ENCODE peak calls at places on chromosomes 13 and 19, in eight cellular contexts. One of them, this sample, is unnamed.

GRCh38 chr13:44015133-44015532 is 135.4 kb downstream of the LACC1 start:
- DNase-seq in colonic mucosa: no peak
- DNase-seq in Caco-2: no peak
- DNase-seq in kidney: no peak
- DNase-seq in retinal pigment epithelial cell: no peak
- DNase-seq in cardiac fibroblast: no peak
- DNase-seq in fibroblast of the aortic adventitia: no peak
- DNase-seq in tibial nerve: no peak
- DNase-seq in this sample: no peak

GRCh38 chr13:33536639-33537425 is 251.3 kb upstream of the STARD13 start:
- DNase-seq in Caco-2: no peak
- DNase-seq in fibroblast of the aortic adventitia: no peak
- DNase-seq in retinal pigment epithelial cell: no peak
- DNase-seq in cardiac fibroblast: peak
- DNase-seq in kidney: no peak
- DNase-seq in tibial nerve: no peak
- DNase-seq in colonic mucosa: no peak
- DNase-seq in this sample: peak

GRCh38 chr13:34153428-34154180 is 335.7 kb downstream of the RFC3 start:
- DNase-seq in kidney: no peak
- DNase-seq in fibroblast of the aortic adventitia: no peak
- DNase-seq in retinal pigment epithelial cell: peak
- DNase-seq in Caco-2: no peak
- DNase-seq in colonic mucosa: no peak
- DNase-seq in cardiac fibroblast: no peak
- DNase-seq in tibial nerve: no peak
- DNase-seq in this sample: no peak

GRCh38 chr13:26998265-26998664 is 173.3 kb downstream of the USP12 start:
- DNase-seq in Caco-2: no peak
- DNase-seq in retinal pigment epithelial cell: no peak
- DNase-seq in kidney: no peak
- DNase-seq in cardiac fibroblast: no peak
- DNase-seq in fibroblast of the aortic adventitia: no peak
- DNase-seq in colonic mucosa: no peak
- DNase-seq in tibial nerve: no peak
- DNase-seq in this sample: no peak

GRCh38 chr19:4556574-4557185 is 2.8 kb downstream of the SEMA6B start:
- DNase-seq in fibroblast of the aortic adventitia: no peak
- DNase-seq in colonic mucosa: peak
- DNase-seq in Caco-2: peak
- DNase-seq in tibial nerve: no peak
- DNase-seq in kidney: no peak
- DNase-seq in retinal pigment epithelial cell: no peak
- DNase-seq in cardiac fibroblast: peak
- DNase-seq in this sample: no peak

GRCh38 chr13:103066079-103066880 is at the start of gene SLC10A2:
- DNase-seq in tibial nerve: no peak
- DNase-seq in Caco-2: no peak
- DNase-seq in cardiac fibroblast: no peak
- DNase-seq in colonic mucosa: no peak
- DNase-seq in fibroblast of the aortic adventitia: no peak
- DNase-seq in kidney: no peak
- DNase-seq in retinal pigment epithelial cell: no peak
- DNase-seq in this sample: no peak

GRCh38 chr13:28630864-28631263 is 28.1 kb upstream of the POMP start:
- DNase-seq in Caco-2: no peak
- DNase-seq in colonic mucosa: no peak
- DNase-seq in cardiac fibroblast: no peak
- DNase-seq in fibroblast of the aortic adventitia: no peak
- DNase-seq in retinal pigment epithelial cell: no peak
- DNase-seq in tibial nerve: no peak
- DNase-seq in kidney: no peak
- DNase-seq in this sample: no peak

GRCh38 chr13:113493315-113493951 is 2.9 kb upstream of the DCUN1D2 start:
- DNase-seq in Caco-2: peak
- DNase-seq in cardiac fibroblast: peak
- DNase-seq in colonic mucosa: peak
- DNase-seq in retinal pigment epithelial cell: peak
- DNase-seq in kidney: no peak
- DNase-seq in tibial nerve: no peak
- DNase-seq in fibroblast of the aortic adventitia: peak
- DNase-seq in this sample: peak

GRCh38 chr13:41520699-41521630 is 63.6 kb downstream of the RGCC start:
- DNase-seq in retinal pigment epithelial cell: no peak
- DNase-seq in Caco-2: no peak
- DNase-seq in cardiac fibroblast: no peak
- DNase-seq in colonic mucosa: no peak
- DNase-seq in tibial nerve: no peak
- DNase-seq in fibroblast of the aortic adventitia: no peak
- DNase-seq in kidney: no peak
- DNase-seq in this sample: no peak

GRCh38 chr19:51136891-51137551 is 5.1 kb upstream of the SIGLEC7 start:
- DNase-seq in colonic mucosa: no peak
- DNase-seq in retinal pigment epithelial cell: no peak
- DNase-seq in kidney: no peak
- DNase-seq in cardiac fibroblast: no peak
- DNase-seq in tibial nerve: no peak
- DNase-seq in fibroblast of the aortic adventitia: no peak
- DNase-seq in Caco-2: no peak
- DNase-seq in this sample: no peak

GRCh38 chr19:4916292-4917082 is 7.2 kb downstream of the UHRF1 start:
- DNase-seq in tibial nerve: no peak
- DNase-seq in colonic mucosa: no peak
- DNase-seq in fibroblast of the aortic adventitia: no peak
- DNase-seq in cardiac fibroblast: no peak
- DNase-seq in retinal pigment epithelial cell: no peak
- DNase-seq in kidney: no peak
- DNase-seq in Caco-2: no peak
- DNase-seq in this sample: no peak

GRCh38 chr13:100881291-100881864 is 206.8 kb upstream of the TMTC4 start:
- DNase-seq in colonic mucosa: no peak
- DNase-seq in retinal pigment epithelial cell: no peak
- DNase-seq in fibroblast of the aortic adventitia: no peak
- DNase-seq in cardiac fibroblast: no peak
- DNase-seq in kidney: no peak
- DNase-seq in tibial nerve: no peak
- DNase-seq in Caco-2: no peak
- DNase-seq in this sample: no peak

GRCh38 chr13:102774596-102775375 is 1.2 kb upstream of the TEX30 start:
- DNase-seq in kidney: no peak
- DNase-seq in tibial nerve: no peak
- DNase-seq in colonic mucosa: no peak
- DNase-seq in Caco-2: no peak
- DNase-seq in fibroblast of the aortic adventitia: no peak
- DNase-seq in cardiac fibroblast: no peak
- DNase-seq in retinal pigment epithelial cell: no peak
- DNase-seq in this sample: no peak

GRCh38 chr19:54399189-54399588 is 16.1 kb upstream of the TTYH1 start:
- DNase-seq in kidney: no peak
- DNase-seq in tibial nerve: no peak
- DNase-seq in cardiac fibroblast: no peak
- DNase-seq in fibroblast of the aortic adventitia: no peak
- DNase-seq in Caco-2: no peak
- DNase-seq in retinal pigment epithelial cell: no peak
- DNase-seq in colonic mucosa: no peak
- DNase-seq in this sample: no peak

DNA sequence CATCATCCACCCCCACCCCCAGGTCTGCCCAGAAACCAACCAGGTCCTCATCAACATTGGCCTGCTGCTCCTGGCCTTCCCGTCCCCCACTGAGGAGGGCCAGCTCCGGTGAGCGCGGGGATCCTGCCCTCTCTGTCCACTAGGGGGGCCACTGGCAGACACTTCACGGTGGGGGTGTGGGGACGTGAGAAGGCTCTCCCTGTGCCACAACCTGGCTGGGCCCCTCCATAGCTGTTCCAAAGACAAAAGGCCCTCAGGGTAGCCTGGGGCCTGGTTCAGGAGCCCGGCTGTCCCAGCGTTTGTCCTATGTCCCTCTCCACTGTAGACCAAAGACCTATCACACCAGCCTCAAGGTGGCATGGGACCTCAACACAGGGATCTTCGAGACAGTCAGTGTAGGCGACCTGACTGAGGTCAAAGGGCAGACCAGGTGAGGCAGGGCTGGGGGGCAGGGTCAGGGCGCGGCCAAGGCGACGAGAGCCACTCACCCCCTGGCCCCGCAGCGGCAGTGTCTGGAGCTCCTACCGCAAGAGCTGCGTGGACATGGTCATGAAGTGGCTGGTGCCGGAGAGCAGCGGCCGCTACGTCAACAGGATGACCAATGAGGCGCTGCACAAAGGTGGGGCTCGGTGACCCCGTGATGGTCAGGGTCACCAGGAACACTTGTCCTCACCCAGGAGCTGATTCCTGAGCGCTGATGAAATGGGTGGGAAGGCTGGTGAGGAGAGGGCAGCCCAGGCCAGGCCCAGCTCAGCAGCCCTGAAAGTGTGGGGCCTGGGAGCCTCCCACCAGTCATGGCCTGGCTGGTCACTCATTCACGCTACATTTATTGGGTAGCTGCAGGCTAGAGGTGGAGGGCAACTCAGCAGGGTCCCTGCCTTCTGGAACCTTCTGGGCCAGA is 7.9 kb downstream of the DCAF15 start:
- DNase-seq in kidney: peak
- DNase-seq in fibroblast of the aortic adventitia: no peak
- DNase-seq in Caco-2: peak
- DNase-seq in tibial nerve: no peak
- DNase-seq in colonic mucosa: no peak
- DNase-seq in cardiac fibroblast: no peak
- DNase-seq in retinal pigment epithelial cell: no peak
- DNase-seq in this sample: no peak
- TF ChIP-seq CTCF in kidney: peak
- TF ChIP-seq CTCF in fibroblast of the aortic adventitia: peak
- TF ChIP-seq CTCF in Caco-2: no peak
- TF ChIP-seq CTCF in tibial nerve: no peak
- TF ChIP-seq CTCF in colonic mucosa: no peak
- TF ChIP-seq CTCF in cardiac fibroblast: peak
- TF ChIP-seq CTCF in retinal pigment epithelial cell: peak
- TF ChIP-seq CTCF in this sample: peak

DNA sequence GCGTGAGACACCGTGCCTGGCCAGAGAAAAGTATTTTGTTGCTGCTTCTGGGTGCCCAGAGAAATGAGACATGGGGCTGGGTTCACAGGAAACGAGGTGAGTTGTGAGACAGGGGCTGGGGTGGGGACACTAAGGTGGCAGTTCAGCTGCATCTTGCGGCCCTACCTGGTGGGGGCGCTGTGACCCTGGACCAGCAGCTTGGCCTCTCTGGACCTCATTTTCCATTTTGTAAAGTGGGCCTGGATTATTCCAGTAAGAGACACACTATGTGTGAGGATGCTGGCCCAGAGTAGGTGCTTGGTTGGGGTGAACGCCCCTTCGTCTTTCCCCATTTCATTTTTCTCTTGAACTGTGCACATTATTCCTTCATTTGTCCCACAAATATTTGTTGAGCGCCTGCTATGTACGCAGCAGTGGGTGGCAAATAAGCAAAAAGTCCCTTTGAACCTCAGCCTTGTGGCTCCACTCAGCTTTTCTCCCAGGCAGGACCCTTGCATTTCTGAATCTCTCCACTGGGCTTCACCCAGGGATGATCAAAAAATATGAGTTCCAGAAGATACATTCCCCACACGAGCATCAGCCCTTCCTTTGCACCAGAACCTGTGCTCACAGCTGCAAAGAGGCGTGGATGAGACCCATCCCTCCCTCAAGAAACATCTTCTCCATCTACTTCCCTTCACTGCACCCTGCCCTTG is 26.6 kb upstream of the OR10H1 start:
- DNase-seq in fibroblast of the aortic adventitia: no peak
- DNase-seq in kidney: no peak
- DNase-seq in retinal pigment epithelial cell: no peak
- DNase-seq in Caco-2: no peak
- DNase-seq in cardiac fibroblast: no peak
- DNase-seq in tibial nerve: no peak
- DNase-seq in colonic mucosa: no peak
- DNase-seq in this sample: no peak
- TF ChIP-seq CTCF in fibroblast of the aortic adventitia: no peak
- TF ChIP-seq CTCF in kidney: no peak
- TF ChIP-seq CTCF in retinal pigment epithelial cell: peak
- TF ChIP-seq CTCF in Caco-2: no peak
- TF ChIP-seq CTCF in cardiac fibroblast: no peak
- TF ChIP-seq CTCF in tibial nerve: no peak
- TF ChIP-seq CTCF in colonic mucosa: no peak
- TF ChIP-seq CTCF in this sample: no peak

DNA sequence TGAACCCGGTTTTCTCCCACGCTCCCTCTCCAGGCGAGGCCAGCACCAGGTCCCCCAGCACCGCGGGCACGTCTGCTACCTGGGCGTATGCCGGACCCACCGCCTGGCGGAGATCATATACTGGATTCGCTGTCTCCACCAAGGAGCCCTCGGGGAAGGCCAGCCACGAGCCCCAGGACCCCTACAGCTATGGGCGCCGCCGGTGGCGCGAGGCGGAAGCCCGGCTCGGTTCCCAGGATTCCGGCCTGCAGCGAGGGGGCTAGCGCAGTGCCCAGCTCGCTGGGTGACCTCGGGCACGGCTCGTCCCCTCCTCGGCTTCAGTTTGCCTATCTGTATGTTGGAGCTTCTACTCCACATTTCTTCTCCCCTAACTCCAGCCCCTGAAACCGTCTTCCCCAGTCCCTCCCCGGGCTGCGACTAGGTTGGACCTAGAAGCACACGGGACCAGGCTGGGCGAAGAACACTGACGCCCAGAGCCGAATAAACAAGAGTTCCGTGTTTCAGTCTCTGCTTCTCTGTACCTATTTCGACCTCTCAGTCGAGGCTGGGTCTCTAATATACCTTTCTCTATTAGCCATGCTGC is 752 bp upstream of the CPT1C start:
- DNase-seq in fibroblast of the aortic adventitia: no peak
- DNase-seq in retinal pigment epithelial cell: no peak
- DNase-seq in Caco-2: no peak
- DNase-seq in tibial nerve: no peak
- DNase-seq in cardiac fibroblast: no peak
- DNase-seq in colonic mucosa: no peak
- DNase-seq in kidney: peak
- DNase-seq in this sample: no peak
- TF ChIP-seq CTCF in fibroblast of the aortic adventitia: no peak
- TF ChIP-seq CTCF in retinal pigment epithelial cell: no peak
- TF ChIP-seq CTCF in Caco-2: no peak
- TF ChIP-seq CTCF in tibial nerve: no peak
- TF ChIP-seq CTCF in cardiac fibroblast: no peak
- TF ChIP-seq CTCF in colonic mucosa: peak
- TF ChIP-seq CTCF in kidney: no peak
- TF ChIP-seq CTCF in this sample: no peak

GRCh38 chr19:48636859-48637448 is at the start of gene DBP:
- DNase-seq in fibroblast of the aortic adventitia: no peak
- DNase-seq in colonic mucosa: no peak
- DNase-seq in kidney: peak
- DNase-seq in retinal pigment epithelial cell: no peak
- DNase-seq in tibial nerve: no peak
- DNase-seq in Caco-2: peak
- DNase-seq in cardiac fibroblast: no peak
- DNase-seq in this sample: no peak
- TF ChIP-seq CTCF in fibroblast of the aortic adventitia: peak
- TF ChIP-seq CTCF in colonic mucosa: no peak
- TF ChIP-seq CTCF in kidney: no peak
- TF ChIP-seq CTCF in retinal pigment epithelial cell: peak
- TF ChIP-seq CTCF in tibial nerve: no peak
- TF ChIP-seq CTCF in Caco-2: no peak
- TF ChIP-seq CTCF in cardiac fibroblast: peak
- TF ChIP-seq CTCF in this sample: peak

This sample was measured in AG09319.